ENCODE peak calls at places on chromosomes 13 and 19, in nine cellular contexts. W is aorta; F is Peyer's patch; C is esophagus squamous epithelium; A is GM12865; J is CD8-positive, alpha-beta T cell; D is astrocyte; Q is endodermal cell; R is effector memory CD4-positive, alpha-beta T cell. O is an unnamed sample.

GRCh38 chr19:39402417-39403297 is 4.0 kb upstream of the ZFP36 start:
- DNase-seq in C (peak; percentile 81), Q (peak; percentile 97), F (peak; percentile 96), W (peak; percentile 98), A (peak; percentile 96), J (peak; percentile 90), D (peak; percentile 74), R (peak; percentile 88), O (peak; percentile 94)

GRCh38 chr19:51595190-51595589 is 24.1 kb downstream of the ZNF175 start:
- DNase-seq in D (no peak), R (no peak), J (no peak), Q (no peak), A (no peak), F (no peak), W (no peak), C (no peak), O (no peak)

GRCh38 chr19:49558591-49558990 is 21.8 kb downstream of the NOSIP start:
- DNase-seq in C (no peak), A (no peak), W (no peak), D (no peak), J (peak; percentile 27), R (no peak), F (no peak), Q (no peak), O (no peak)

GRCh38 chr19:5696196-5697021 is 6.3 kb downstream of the RPL36 start:
- DNase-seq in R (no peak), D (no peak), J (no peak), C (no peak), A (peak; percentile 29), Q (peak; percentile 62), W (no peak), F (no peak), O (no peak)

GRCh38 chr13:113205428-113205931 is 3.0 kb downstream of the PCID2 start:
- DNase-seq in J (no peak), Q (no peak), C (no peak), R (no peak), A (no peak), D (peak; percentile 68), W (no peak), F (no peak), O (no peak)

GRCh38 chr19:2609389-2610116 is 92.9 kb downstream of the GNG7 start:
- DNase-seq in R (no peak), C (no peak), Q (no peak), W (peak; percentile 54), F (peak; percentile 23), A (peak; percentile 87), D (no peak), J (no peak), O (no peak)

GRCh38 chr19:41449079-41449864 is 6.3 kb downstream of the ERICH4 start:
- DNase-seq in Q (peak; percentile 95), J (peak; percentile 71), C (no peak), D (peak; percentile 17), W (peak; percentile 91), A (peak; percentile 87), F (peak; percentile 75), R (peak; percentile 57), O (peak; percentile 67)

GRCh38 chr19:42634409-42635232 is 39.9 kb upstream of the CEACAM8 start:
- DNase-seq in Q (peak; percentile 64), F (no peak), W (no peak), R (no peak), D (no peak), A (peak; percentile 58), J (peak; percentile 24), C (no peak), O (peak; percentile 7)

GRCh38 chr13:40072663-40073120 is 417.2 kb downstream of the COG6 start:
- DNase-seq in F (no peak), J (no peak), D (no peak), Q (no peak), C (no peak), R (no peak), A (no peak), W (no peak), O (no peak)

GRCh38 chr13:40074338-40074737 is 418.9 kb downstream of the COG6 start:
- DNase-seq in J (no peak), R (no peak), Q (peak; percentile 67), W (no peak), C (no peak), A (no peak), D (peak; percentile 77), F (no peak), O (no peak)

GRCh38 chr13:40064723-40065122 is 409.3 kb downstream of the COG6 start:
- DNase-seq in A (no peak), Q (no peak), W (no peak), R (no peak), D (peak; percentile 79), J (no peak), F (no peak), C (no peak), O (no peak)

GRCh38 chr13:40070357-40070756 is 414.9 kb downstream of the COG6 start:
- DNase-seq in Q (no peak), R (no peak), D (no peak), J (no peak), F (no peak), A (no peak), C (no peak), W (no peak), O (no peak)

DNA sequence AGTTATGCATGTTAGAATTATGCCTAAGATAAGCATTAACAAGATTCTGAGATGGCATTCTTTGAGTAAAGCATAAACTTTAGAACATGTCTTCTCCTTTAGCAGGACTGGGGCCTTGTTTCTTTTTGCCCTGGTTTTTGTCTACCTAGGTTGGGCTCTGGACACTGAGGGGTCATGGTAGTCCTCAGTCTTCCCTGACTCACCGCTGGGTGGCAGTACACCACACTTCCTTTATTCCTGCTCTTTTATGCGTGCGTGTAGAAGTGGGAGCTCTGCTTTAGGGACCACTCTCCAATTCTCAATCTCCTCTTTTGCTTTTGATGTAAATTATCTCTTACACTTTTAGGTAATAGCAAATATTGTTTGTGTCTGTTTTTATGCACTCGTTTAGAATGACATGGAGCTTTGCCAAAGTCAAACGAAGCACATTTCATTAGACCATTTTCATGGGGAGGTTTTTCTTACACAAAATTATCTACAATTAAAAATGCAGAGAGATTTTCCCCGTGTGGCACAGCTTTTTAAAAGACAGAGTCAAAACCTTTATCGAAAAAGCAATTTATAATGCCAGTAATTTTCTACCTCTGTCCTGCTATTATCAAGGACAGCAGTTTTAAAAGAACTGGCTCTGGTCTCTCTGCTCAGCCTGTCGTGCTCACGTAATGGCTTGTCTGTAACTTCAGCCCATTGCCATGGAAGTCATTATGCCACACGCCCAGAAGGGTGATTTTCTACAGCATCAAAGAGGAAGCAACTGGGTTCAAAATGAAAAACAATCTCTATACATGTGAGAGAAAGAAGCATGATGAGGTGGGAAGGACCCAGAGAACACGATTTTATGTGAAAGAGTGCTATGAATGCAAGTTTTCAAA is 413.9 kb downstream of the COG6 start:
- DNase-seq in C (no peak), W (peak; percentile 87), R (peak; percentile 56), J (peak; percentile 77), D (peak; percentile 37), F (peak; percentile 74), Q (peak; percentile 92), A (peak; percentile 79), O (peak; percentile 75)
- H3K4me3 ChIP-seq in C (no peak overlapping the region), W (no peak overlapping the region), R (no peak overlapping the region), J (no peak overlapping the region), D (no peak overlapping the region), F (no peak overlapping the region), Q (no peak overlapping the region), A (no peak overlapping the region), O (no peak overlapping the region)

DNA sequence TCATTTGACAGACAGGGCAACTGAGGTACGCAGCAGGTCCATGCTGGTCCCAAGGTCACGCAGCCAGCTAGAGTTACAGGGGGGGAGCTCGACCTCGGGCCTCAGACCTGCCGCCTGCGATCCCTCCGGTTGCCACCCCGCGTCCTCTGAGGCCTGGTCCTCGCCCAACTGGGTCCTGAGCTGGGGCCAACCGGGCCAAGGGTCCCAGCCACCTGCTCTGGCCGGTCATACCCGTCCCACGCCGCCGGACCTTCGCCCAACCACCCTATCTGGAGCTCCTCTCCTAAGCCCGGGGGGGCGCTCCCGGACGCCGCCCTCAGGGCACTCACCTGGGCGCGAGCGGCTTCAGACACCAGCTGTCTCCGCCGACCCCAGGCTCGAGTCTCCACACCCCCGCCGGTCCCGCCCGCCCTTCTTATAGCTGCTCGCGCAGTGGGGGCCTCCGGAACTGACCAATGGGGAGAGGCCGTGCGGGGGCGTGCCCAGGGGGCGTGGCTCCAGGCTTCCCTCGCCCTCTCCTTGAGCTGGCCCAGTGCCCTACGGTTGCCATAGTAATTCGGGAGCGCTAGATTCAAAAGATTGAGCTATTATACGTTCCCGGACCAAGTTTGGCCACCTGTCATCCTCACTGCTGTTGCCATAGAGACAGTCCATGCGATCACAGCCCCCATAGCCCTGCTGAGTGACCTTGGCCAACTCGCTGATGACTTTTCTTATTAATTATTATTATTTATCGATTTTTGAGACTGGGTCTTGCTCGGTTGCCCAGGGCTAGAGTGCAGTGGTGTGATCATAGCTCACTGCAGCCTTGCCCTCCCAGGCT is at the start of gene PLIN5:
- DNase-seq in W (peak; percentile 89), F (peak; percentile 27), C (no peak), D (peak; percentile 6), Q (peak; percentile 97), A (peak; percentile 63), R (peak; percentile 14), J (peak; percentile 44), O (peak; percentile 84)
- H3K4me3 ChIP-seq in W (no peak within 1 kb of the TSS), F (peak within 1 kb of the TSS; percentile 30), C (peak within 1 kb of the TSS; percentile 39), D (no peak within 1 kb of the TSS), Q (peak within 1 kb of the TSS; percentile 53), A (no peak within 1 kb of the TSS), R (no peak within 1 kb of the TSS), J (no peak within 1 kb of the TSS), O (no peak within 1 kb of the TSS)

DNA sequence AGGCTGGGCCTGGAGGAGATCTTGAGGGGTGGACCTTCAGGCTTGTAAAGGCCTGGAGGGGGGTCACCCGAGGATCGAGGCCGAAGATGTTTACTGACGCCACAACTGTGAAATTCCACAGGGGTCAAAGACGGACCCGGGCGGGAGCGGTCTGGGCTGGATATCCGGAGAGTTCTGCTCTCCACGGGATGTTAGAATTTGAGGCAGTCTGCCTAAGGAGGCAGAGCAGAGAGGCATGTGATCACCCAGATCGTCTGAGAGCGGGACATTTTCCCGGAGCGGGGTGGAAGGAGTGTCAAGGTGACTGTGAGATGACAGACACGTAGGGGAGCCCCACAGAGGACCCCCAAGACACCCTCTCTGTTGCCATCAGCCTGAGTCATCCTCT is 13.2 kb downstream of the KLHL26 start:
- DNase-seq in J (no peak), R (no peak), C (no peak), Q (peak; percentile 85), D (no peak), W (peak; percentile 79), F (no peak), A (no peak), O (no peak)
- H3K4me3 ChIP-seq in J (no peak overlapping the region), R (no peak overlapping the region), C (peak overlapping the region; percentile 9), Q (peak overlapping the region; percentile 51), D (no peak overlapping the region), W (no peak overlapping the region), F (no peak overlapping the region), A (no peak overlapping the region), O (no peak overlapping the region)

DNA sequence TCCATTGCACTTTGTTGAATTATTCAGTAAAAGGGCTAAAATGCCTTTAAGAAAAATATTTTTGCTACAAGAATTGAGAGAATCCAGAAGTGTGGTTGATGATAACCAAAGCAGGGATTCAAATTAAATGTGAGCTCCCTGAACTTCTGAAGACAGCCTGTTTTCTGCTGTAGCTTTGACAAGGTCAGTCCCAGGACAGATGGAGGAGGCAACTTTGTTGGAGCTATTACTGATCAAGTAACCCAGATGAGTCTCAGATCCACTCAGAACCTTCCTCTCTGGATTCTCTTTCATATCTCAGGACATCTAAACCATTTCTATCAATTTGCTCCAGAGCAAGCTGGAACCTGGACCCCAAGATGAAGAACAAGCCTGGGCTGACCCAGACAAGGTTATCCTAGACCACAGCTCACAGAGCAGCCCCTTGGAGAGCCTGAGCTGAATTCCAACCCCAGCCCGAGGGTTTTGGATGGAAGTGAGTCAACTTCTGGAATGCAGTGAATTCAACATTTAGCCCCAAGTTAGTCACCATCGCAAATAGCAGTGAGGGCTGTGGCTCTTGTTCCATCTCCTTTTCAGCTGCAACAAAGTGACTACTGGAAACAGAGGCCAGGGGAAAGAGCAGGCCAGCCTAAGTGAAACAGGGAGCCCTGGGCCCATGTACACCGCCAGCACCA is 137.8 kb upstream of the TSC22D1 start:
- DNase-seq in Q (peak; percentile 76), C (no peak), A (no peak), F (no peak), J (no peak), R (no peak), W (no peak), D (peak; percentile 98), O (no peak)
- H3K4me3 ChIP-seq in Q (no peak overlapping the region), C (no peak overlapping the region), A (no peak overlapping the region), F (no peak overlapping the region), J (no peak overlapping the region), R (no peak overlapping the region), W (no peak overlapping the region), D (no peak overlapping the region), O (no peak overlapping the region)

O was measured in thyroid gland.